ENCODE peak calls at places on chromosomes 2 and 18, in five cellular contexts. T, Z, A, K and I are unnamed samples.

GRCh38 chr2:15943378-15943851 is 3.1 kb downstream of the MYCN start:
- DNase-seq in K (no peak), A (no peak), T (no peak), Z (no peak), I (no peak)

GRCh38 chr2:237997521-237997920 is 30.7 kb downstream of the UBE2F start:
- DNase-seq in A (no peak), K (no peak), Z (no peak), T (no peak), I (no peak)

GRCh38 chr2:160253440-160254296 is 53.6 kb upstream of the ITGB6 start:
- DNase-seq in T (no peak), A (no peak), K (no peak), Z (no peak), I (no peak)

GRCh38 chr18:32287249-32287648 is 97.4 kb downstream of the MEP1B start:
- DNase-seq in A (peak), K (no peak), Z (no peak), T (no peak), I (no peak)

GRCh38 chr2:191618789-191619185 is 59.1 kb upstream of the NABP1 start:
- DNase-seq in A (no peak), T (no peak), K (no peak), Z (no peak), I (no peak)

GRCh38 chr2:42895134-42895795 is 102.9 kb upstream of the HAAO start:
- DNase-seq in T (no peak), K (no peak), Z (no peak), A (no peak), I (no peak)

GRCh38 chr2:96389728-96390127 is 54.2 kb downstream of the NCAPH start:
- DNase-seq in T (no peak), Z (no peak), A (no peak), K (no peak), I (no peak)

GRCh38 chr2:120578576-120579352 is 156.9 kb upstream of the GLI2 start:
- DNase-seq in Z (no peak), A (no peak), T (no peak), K (no peak), I (no peak)

GRCh38 chr18:48868468-48869466 is 82.0 kb downstream of the SMAD7 start:
- DNase-seq in T (peak), Z (no peak), A (no peak), K (no peak), I (no peak)

GRCh38 chr18:73942956-73943355 is 204.7 kb downstream of the FBXO15 start:
- DNase-seq in K (no peak), Z (no peak), A (no peak), T (no peak), I (no peak)

GRCh38 chr2:204321910-204322765 is 223.1 kb upstream of the PARD3B start:
- DNase-seq in K (peak), A (no peak), Z (no peak), T (no peak), I (no peak)

GRCh38 chr2:133314761-133315160 is 253.5 kb downstream of the NCKAP5 start:
- DNase-seq in A (no peak), T (no peak), Z (no peak), K (no peak), I (no peak)

GRCh38 chr18:78021196-78021595 is 771.5 kb downstream of the GALR1 start:
- DNase-seq in T (no peak), Z (no peak), K (no peak), A (no peak), I (no peak)

GRCh38 chr2:71157124-71157802 is 26.8 kb downstream of the MPHOSPH10 start:
- DNase-seq in T (peak), K (peak), Z (no peak), A (peak), I (peak)

GRCh38 chr2:15563227-15564100 is 2.3 kb upstream of the NBAS start:
- DNase-seq in A (no peak), K (no peak), T (no peak), Z (no peak), I (no peak)

GRCh38 chr18:67845035-67845434 is 328.5 kb upstream of the DSEL start:
- DNase-seq in A (no peak), T (no peak), Z (no peak), K (no peak), I (no peak)

GRCh38 chr2:170714156-170715061 is 728 bp upstream of the SP5 start:
- DNase-seq in A (no peak), T (no peak), K (peak), Z (peak), I (peak)

GRCh38 chr2:160574472-160575140 is 81.0 kb upstream of the RBMS1 start:
- DNase-seq in Z (no peak), A (no peak), K (no peak), T (no peak), I (no peak)

GRCh38 chr2:232876071-232876977 is 6.3 kb downstream of the SNORC start:
- DNase-seq in Z (peak), K (peak), A (no peak), T (no peak), I (no peak)
- TF ChIP-seq CTCF in Z (no peak), K (no peak), A (no peak), T (peak), I (no peak)

DNA sequence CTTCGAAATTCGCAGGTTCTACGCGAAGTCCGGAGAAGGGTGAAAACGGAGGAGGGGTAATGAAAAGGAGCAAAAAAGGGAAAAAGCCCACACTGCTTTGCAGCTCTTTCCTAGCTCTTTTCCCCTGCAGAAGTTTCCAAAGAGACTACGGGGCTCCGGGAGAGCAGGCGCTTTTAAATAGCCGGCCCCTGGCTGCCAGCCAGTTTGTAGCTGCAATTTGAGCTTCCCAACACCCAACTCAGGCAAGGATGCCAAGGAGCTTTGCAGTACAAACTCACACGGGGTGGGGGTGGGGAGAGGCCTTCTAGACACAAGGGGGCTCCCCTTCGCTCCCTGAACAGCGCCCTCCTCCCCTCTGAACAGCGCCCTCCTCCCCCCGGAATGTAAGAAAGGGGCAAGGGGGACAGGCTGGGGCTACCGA is at the start of gene IGFBP5:
- DNase-seq in Z (peak), T (peak), A (peak), K (peak), I (peak)
- H3K4me3 ChIP-seq in Z (peak), T (peak), A (peak), K (peak), I (peak)

GRCh38 chr2:46942143-46942526 is 26.5 kb upstream of the MCFD2 start:
- DNase-seq in T (peak), K (peak), Z (no peak), A (peak), I (no peak)
- TF ChIP-seq POLR2A in T (no peak), K (no peak), Z (no peak), A (no peak), I (no peak)

DNA sequence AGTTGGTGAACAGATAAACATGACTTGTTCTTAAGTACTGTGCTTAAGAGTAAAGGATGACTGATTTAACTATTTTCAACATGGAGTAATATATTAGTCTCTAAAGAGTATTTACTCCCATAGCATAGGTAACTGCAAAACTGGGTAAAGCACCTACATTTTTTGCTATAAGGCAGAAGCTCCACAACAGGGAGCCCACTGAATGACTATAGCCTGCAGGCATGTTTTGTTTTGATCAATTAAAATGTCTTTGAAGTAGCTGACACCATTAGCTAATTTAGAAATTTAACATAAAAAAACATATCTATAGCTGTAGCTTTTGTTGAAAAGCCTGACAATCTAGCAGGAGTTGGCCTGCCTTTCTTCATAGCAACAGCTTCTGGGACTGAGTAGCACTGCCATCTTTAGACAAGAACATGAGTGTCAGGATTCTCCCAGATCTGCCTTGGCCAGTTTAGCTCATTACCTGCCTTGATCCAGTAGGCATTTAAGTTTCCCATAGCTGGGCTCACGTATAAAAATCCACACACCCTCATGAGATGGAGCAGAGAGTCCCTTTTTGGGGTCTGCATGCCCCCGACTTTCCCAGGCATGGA is 1935.1 kb upstream of the PIK3C3 start:
- DNase-seq in A (no peak), K (no peak), Z (no peak), T (no peak), I (no peak)
- TF ChIP-seq CTCF in A (no peak), K (no peak), Z (no peak), T (no peak), I (no peak)

GRCh38 chr18:1527805-1528204 is 623.1 kb downstream of the ADCYAP1 start:
- DNase-seq in K (no peak), T (no peak), Z (no peak), A (no peak), I (no peak)

GRCh38 chr18:1530650-1531049 is 626.0 kb downstream of the ADCYAP1 start:
- DNase-seq in K (no peak), T (no peak), A (no peak), Z (no peak), I (no peak)

GRCh38 chr18:1526996-1527395 is 622.3 kb downstream of the ADCYAP1 start:
- DNase-seq in A (no peak), T (no peak), Z (no peak), K (no peak), I (no peak)

GRCh38 chr18:1528964-1529509 is 624.4 kb downstream of the ADCYAP1 start:
- DNase-seq in A (no peak), T (no peak), Z (no peak), K (no peak), I (no peak)

GRCh38 chr18:1528447-1528846 is 623.8 kb downstream of the ADCYAP1 start:
- DNase-seq in Z (no peak), T (no peak), K (no peak), A (no peak), I (no peak)
- H3K4me3 ChIP-seq in Z (no peak), T (no peak), K (no peak), A (no peak), I (no peak)